ENCODE peak calls at places on chromosomes 7 and 10, in seven cellular contexts. F, U, J, Z, H, K and L are unnamed samples.

GRCh38 chr10:35523670-35524225 is 81.4 kb upstream of the GJD4 start:
- DNase-seq in F (no peak), U (no peak), J (no peak), Z (no peak), H (no peak), K (no peak), L (no peak)

GRCh38 chr7:82624337-82624736 is 180.8 kb upstream of the CACNA2D1 start:
- DNase-seq in F (peak), U (peak), J (no peak), Z (no peak), H (no peak), K (no peak), L (no peak)

GRCh38 chr10:83371696-83372490 is 767.4 kb upstream of the GHITM start:
- DNase-seq in F (no peak), U (no peak), J (no peak), Z (no peak), H (no peak), K (no peak), L (no peak)

GRCh38 chr7:48887500-48887899 is 36.8 kb upstream of the CDC14C start:
- DNase-seq in F (no peak), U (no peak), J (no peak), Z (no peak), H (no peak), K (no peak), L (no peak)

GRCh38 chr7:43166686-43167085 is 54.2 kb downstream of the HECW1 start:
- DNase-seq in F (no peak), U (no peak), J (no peak), Z (no peak), H (no peak), K (no peak), L (no peak)

GRCh38 chr7:44291066-44291732 is 34.2 kb downstream of the CAMK2B start:
- DNase-seq in F (no peak), U (peak), J (no peak), Z (peak), H (no peak), K (no peak), L (peak)

GRCh38 chr7:134755422-134756022 is 23.9 kb upstream of the CALD1 start:
- DNase-seq in F (peak), U (no peak), J (no peak), Z (no peak), H (peak), K (no peak), L (no peak)

GRCh38 chr7:138668197-138668596 is 33.0 kb downstream of the SVOPL start:
- DNase-seq in F (no peak), U (no peak), J (no peak), Z (peak), H (no peak), K (no peak), L (no peak)